ENCODE peak calls at places on chromosomes 1 and 21, in ten cellular contexts. T, L, J, Y, C, P, M, U, E and K are unnamed samples.
A peak's percentile ranks its signal among the peaks of the same experiment; 100 is the strongest.

GRCh38 chr1:2840036-2840809 is 38.7 kb upstream of the TTC34 start:
- DNase-seq in T (no peak), L (no peak), J (peak; percentile 11), Y (no peak), C (no peak), P (no peak), M (peak; percentile 37), U (no peak), E (no peak), K (no peak)

GRCh38 chr1:23480187-23481025 is 3.6 kb downstream of the ASAP3 start:
- DNase-seq in T (no peak), L (no peak), J (no peak), Y (no peak), C (no peak), P (no peak), M (no peak), U (no peak), E (no peak), K (no peak)

GRCh38 chr1:16199157-16199501 is 13.3 kb downstream of the ARHGEF19 start:
- DNase-seq in T (no peak), L (no peak), J (no peak), Y (no peak), C (no peak), P (no peak), M (peak; percentile 53), U (no peak), E (no peak), K (no peak)

GRCh38 chr21:18772876-18773275 is 369.3 kb upstream of the TMPRSS15 start:
- DNase-seq in T (no peak), L (no peak), J (no peak), Y (peak; percentile 51), C (no peak), P (no peak), M (no peak), U (no peak), E (no peak), K (no peak)

GRCh38 chr1:34262454-34262853 is 85.7 kb downstream of the C1orf94 start:
- DNase-seq in T (no peak), L (no peak), J (no peak), Y (no peak), C (no peak), P (no peak), M (no peak), U (no peak), E (no peak), K (no peak)

GRCh38 chr1:237759371-237759770 is 131.4 kb downstream of the ZP4 start:
- DNase-seq in T (no peak), L (no peak), J (no peak), Y (peak; percentile 15), C (no peak), P (peak; percentile 78), M (no peak), U (no peak), E (no peak), K (no peak)

GRCh38 chr1:167795810-167796740 is 74.3 kb downstream of the MPZL1 start:
- DNase-seq in T (no peak), L (no peak), J (peak; percentile 44), Y (peak; percentile 93), C (no peak), P (peak; percentile 54), M (no peak), U (no peak), E (no peak), K (no peak)

GRCh38 chr1:50720457-50721053 is 239.5 kb downstream of the FAF1 start:
- DNase-seq in T (no peak), L (no peak), J (no peak), Y (no peak), C (no peak), P (no peak), M (no peak), U (no peak), E (no peak), K (no peak)

GRCh38 chr1:38153426-38154088 is 107.0 kb upstream of the POU3F1 start:
- DNase-seq in T (no peak), L (no peak), J (no peak), Y (no peak), C (no peak), P (no peak), M (no peak), U (no peak), E (no peak), K (no peak)

GRCh38 chr1:38151399-38151798 is 104.8 kb upstream of the POU3F1 start:
- DNase-seq in T (no peak), L (no peak), J (no peak), Y (no peak), C (no peak), P (no peak), M (no peak), U (no peak), E (no peak), K (no peak)

GRCh38 chr1:38154089-38154470 is 107.5 kb upstream of the POU3F1 start:
- DNase-seq in T (no peak), L (no peak), J (no peak), Y (no peak), C (no peak), P (no peak), M (no peak), U (no peak), E (no peak), K (no peak)

GRCh38 chr1:38152351-38153082 is 105.9 kb upstream of the POU3F1 start:
- DNase-seq in T (no peak), L (no peak), J (no peak), Y (peak; percentile 31), C (no peak), P (peak; percentile 23), M (no peak), U (no peak), E (no peak), K (peak; percentile 16)
- TF ChIP-seq CTCF in T (no peak), L (peak; percentile 42), J (peak; percentile 29), Y (peak; percentile 39), C (peak; percentile 41), P (no peak), M (no peak), U (peak; percentile 43), E (no peak), K (peak; percentile 11)

DNA sequence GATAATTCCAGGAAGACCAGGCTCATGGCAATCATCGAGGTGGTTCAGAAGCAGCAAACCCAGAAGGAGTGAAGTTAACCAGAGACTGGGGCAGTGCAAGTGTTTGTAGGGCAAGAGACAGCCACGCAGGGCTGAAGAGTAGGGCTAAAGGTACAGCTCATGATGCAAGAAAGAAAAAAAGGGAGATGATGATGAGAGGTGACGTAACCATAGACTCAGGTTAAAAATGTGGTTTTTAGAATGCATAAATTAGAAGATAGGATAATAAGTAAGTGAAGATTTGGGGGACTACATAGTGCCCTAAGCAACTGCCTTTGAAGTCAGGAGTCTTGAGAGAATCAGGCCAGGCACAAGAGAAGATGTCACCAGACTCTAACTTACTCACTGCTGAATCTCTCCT is 333 bp downstream of the LCE7A start:
- DNase-seq in T (no peak), L (no peak), J (no peak), Y (no peak), C (no peak), P (no peak), M (no peak), U (no peak), E (no peak), K (no peak)
- TF ChIP-seq CTCF in T (no peak), L (no peak), J (no peak), Y (no peak), C (no peak), P (no peak), M (no peak), U (no peak), E (no peak), K (no peak)

GRCh38 chr1:25819496-25820246 is at the start of gene MTFR1L:
- DNase-seq in T (no peak), L (peak; percentile 86), J (peak; percentile 87), Y (peak; percentile 72), C (peak; percentile 67), P (peak; percentile 92), M (peak; percentile 96), U (peak; percentile 78), E (peak; percentile 70), K (peak; percentile 94)

GRCh38 chr1:25816112-25816718 is 3.5 kb upstream of the MTFR1L start:
- DNase-seq in T (no peak), L (no peak), J (no peak), Y (no peak), C (no peak), P (no peak), M (no peak), U (no peak), E (no peak), K (no peak)

GRCh38 chr1:25818569-25818968 is 1.2 kb upstream of the MTFR1L start:
- DNase-seq in T (no peak), L (no peak), J (no peak), Y (no peak), C (no peak), P (no peak), M (no peak), U (no peak), E (no peak), K (no peak)

GRCh38 chr1:25820247-25821111 is 725 bp downstream of the MTFR1L start:
- DNase-seq in T (no peak), L (no peak), J (peak; percentile 36), Y (peak; percentile 68), C (no peak), P (peak; percentile 76), M (peak; percentile 83), U (no peak), E (peak; percentile 56), K (peak; percentile 78)

DNA sequence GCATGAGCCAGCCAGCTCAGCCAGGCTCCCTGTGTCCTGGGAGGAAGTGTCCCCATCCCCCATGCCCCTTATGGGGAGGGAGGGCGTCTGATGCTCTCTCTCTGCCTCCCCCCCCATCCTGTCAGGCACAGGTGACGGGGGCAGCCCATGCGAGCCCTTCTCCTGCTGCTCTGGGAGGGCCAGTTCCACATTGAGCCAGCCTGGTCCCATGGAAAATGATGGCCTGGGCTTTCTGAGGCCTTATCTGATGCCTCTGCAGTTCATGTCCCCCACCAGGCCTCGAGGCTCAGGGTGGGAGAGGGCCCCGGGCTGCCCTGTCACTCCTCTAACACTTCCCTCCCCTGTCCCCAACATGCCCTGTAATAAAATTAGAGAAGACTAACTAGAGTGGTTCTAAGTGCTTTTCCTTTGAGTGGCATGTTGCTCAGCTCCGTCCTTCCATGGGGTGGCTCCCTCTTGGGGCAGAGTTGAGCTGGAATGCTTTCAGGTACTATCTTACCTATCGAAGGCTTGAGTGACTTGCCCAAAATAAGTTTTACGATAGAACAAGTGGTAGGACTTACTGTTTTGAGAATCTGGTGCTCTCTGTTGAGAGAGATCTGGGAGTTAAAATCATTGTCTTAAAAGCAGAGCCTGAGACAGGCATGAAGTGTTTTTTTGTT is 1.8 kb upstream of the MTFR1L start:
- DNase-seq in T (no peak), L (no peak), J (no peak), Y (peak; percentile 47), C (no peak), P (no peak), M (no peak), U (no peak), E (no peak), K (peak; percentile 55)
- TF ChIP-seq CTCF in T (peak; percentile 32), L (peak; percentile 42), J (no peak), Y (peak; percentile 56), C (peak; percentile 40), P (no peak), M (peak; percentile 11), U (peak; percentile 36), E (peak; percentile 11), K (peak; percentile 35)

GRCh38 chr1:11649237-11649623 is 5.0 kb downstream of the FBXO2 start:
- DNase-seq in T (no peak), L (no peak), J (no peak), Y (no peak), C (no peak), P (no peak), M (no peak), U (no peak), E (no peak), K (no peak)

GRCh38 chr1:11649624-11650330 is 4.5 kb downstream of the FBXO2 start:
- DNase-seq in T (no peak), L (no peak), J (no peak), Y (no peak), C (no peak), P (no peak), M (no peak), U (no peak), E (no peak), K (no peak)

GRCh38 chr1:11651017-11651416 is 3.2 kb downstream of the FBXO2 start:
- DNase-seq in T (no peak), L (no peak), J (no peak), Y (no peak), C (no peak), P (no peak), M (no peak), U (no peak), E (no peak), K (no peak)

GRCh38 chr1:11648732-11649158 is 5.5 kb downstream of the FBXO2 start:
- DNase-seq in T (no peak), L (no peak), J (no peak), Y (peak; percentile 40), C (no peak), P (peak; percentile 21), M (no peak), U (no peak), E (no peak), K (peak; percentile 51)

DNA sequence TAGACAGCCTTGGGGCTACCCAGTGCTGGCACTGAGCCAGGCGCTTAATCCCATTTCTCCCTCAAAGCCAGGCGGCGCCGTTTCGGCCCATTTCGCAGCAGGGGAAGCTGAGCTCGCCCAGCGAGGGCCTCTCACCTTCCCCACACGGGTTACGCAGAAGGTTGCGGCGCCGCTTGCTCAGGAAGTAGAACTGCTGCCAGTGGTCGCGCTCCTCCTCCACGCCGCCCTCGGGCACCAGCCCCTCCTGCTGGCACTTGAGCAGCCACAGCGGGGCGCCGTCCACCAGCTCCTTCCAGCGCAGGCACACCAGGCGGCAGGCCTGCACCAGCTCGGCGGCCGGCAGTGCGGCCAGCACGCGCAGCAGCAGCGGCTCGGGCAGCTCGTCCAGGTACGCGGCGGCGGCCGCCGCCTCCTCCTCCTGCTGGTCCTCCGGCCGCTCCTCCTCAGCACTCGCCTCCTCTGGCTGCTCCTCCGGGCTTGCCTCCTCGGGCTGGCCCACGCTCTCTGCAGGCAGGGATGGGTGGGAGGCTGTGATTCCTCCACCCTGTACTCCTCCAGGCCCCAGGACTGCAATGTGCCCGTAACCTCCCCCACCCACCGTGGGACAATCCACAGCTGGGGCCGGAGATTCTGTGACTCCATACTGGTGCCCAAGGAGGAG is 3.8 kb downstream of the FBXO2 start:
- DNase-seq in T (no peak), L (peak; percentile 66), J (peak; percentile 77), Y (peak; percentile 75), C (peak; percentile 76), P (no peak), M (peak; percentile 89), U (peak; percentile 75), E (peak; percentile 64), K (peak; percentile 88)
- TF ChIP-seq CTCF in T (peak; percentile 61), L (peak; percentile 84), J (peak; percentile 63), Y (peak; percentile 76), C (peak; percentile 75), P (no peak), M (peak; percentile 34), U (peak; percentile 77), E (peak; percentile 58), K (peak; percentile 72)